ENCODE peak calls at places on chromosomes 2 and 18, in nine cellular contexts. X, V, O, G, T, A, B, L and Q are unnamed samples.

GRCh38 chr2:119544075-119545031 is at the start of gene CFAP221:
- DNase-seq in X (peak), V (peak), O (no peak), G (peak), T (peak), A (no peak), B (no peak), L (no peak), Q (peak)

GRCh38 chr2:209790066-209790728 is 18.6 kb downstream of the UNC80 start:
- DNase-seq in X (no peak), V (no peak), O (no peak), G (no peak), T (no peak), A (no peak), B (no peak), L (no peak), Q (peak)

GRCh38 chr18:36365836-36366775 is 68.6 kb downstream of the FHOD3 start:
- DNase-seq in X (no peak), V (no peak), O (no peak), G (peak), T (no peak), A (no peak), B (no peak), L (no peak), Q (no peak)

GRCh38 chr18:50356036-50356945 is 18.6 kb upstream of the SKA1 start:
- DNase-seq in X (no peak), V (no peak), O (no peak), G (peak), T (no peak), A (no peak), B (no peak), L (no peak), Q (peak)

GRCh38 chr2:88006912-88007439 is 9.4 kb downstream of the RNU2-63P start:
- DNase-seq in X (no peak), V (no peak), O (no peak), G (no peak), T (no peak), A (no peak), B (no peak), L (no peak), Q (no peak)

GRCh38 chr2:197200657-197201056 is 109.9 kb downstream of the ANKRD44 start:
- DNase-seq in X (no peak), V (no peak), O (no peak), G (no peak), T (no peak), A (no peak), B (no peak), L (no peak), Q (no peak)

GRCh38 chr2:230494980-230495379 is 79.0 kb downstream of the SP100 start:
- DNase-seq in X (no peak), V (no peak), O (no peak), G (no peak), T (no peak), A (no peak), B (no peak), L (no peak), Q (no peak)

GRCh38 chr2:64222942-64223511 is 78.8 kb upstream of the PELI1 start:
- DNase-seq in X (no peak), V (no peak), O (no peak), G (no peak), T (no peak), A (no peak), B (no peak), L (no peak), Q (no peak)

GRCh38 chr2:153986488-153987229 is 114.9 kb downstream of the GALNT13 start:
- DNase-seq in X (no peak), V (peak), O (no peak), G (peak), T (no peak), A (no peak), B (no peak), L (no peak), Q (no peak)

GRCh38 chr2:187586091-187586632 is 31.9 kb upstream of the TFPI start:
- DNase-seq in X (peak), V (no peak), O (no peak), G (peak), T (no peak), A (no peak), B (no peak), L (no peak), Q (peak)

GRCh38 chr2:78992451-78992806 is 33.1 kb upstream of the REG3G start:
- DNase-seq in X (no peak), V (peak), O (no peak), G (no peak), T (no peak), A (no peak), B (no peak), L (no peak), Q (peak)

GRCh38 chr2:169362346-169363026 is at the start of gene LRP2:
- DNase-seq in X (no peak), V (no peak), O (no peak), G (no peak), T (peak), A (no peak), B (no peak), L (peak), Q (peak)

GRCh38 chr2:117555965-117556364 is 258.5 kb upstream of the DDX18 start:
- DNase-seq in X (no peak), V (no peak), O (no peak), G (no peak), T (no peak), A (no peak), B (no peak), L (no peak), Q (no peak)

GRCh38 chr2:178498137-178498536 is 17.9 kb downstream of the PLEKHA3 start:
- DNase-seq in X (no peak), V (no peak), O (no peak), G (no peak), T (no peak), A (no peak), B (no peak), L (no peak), Q (no peak)

GRCh38 chr2:217360781-217361485 is 501.1 kb upstream of the TNP1 start:
- DNase-seq in X (peak), V (no peak), O (peak), G (no peak), T (no peak), A (peak), B (no peak), L (no peak), Q (peak)

GRCh38 chr2:24315669-24316068 is 44.7 kb downstream of the ITSN2 start:
- DNase-seq in X (no peak), V (no peak), O (no peak), G (no peak), T (no peak), A (no peak), B (no peak), L (no peak), Q (no peak)

GRCh38 chr2:74063486-74063885 is 78.8 kb downstream of the TET3 start:
- DNase-seq in X (no peak), V (no peak), O (no peak), G (peak), T (no peak), A (no peak), B (no peak), L (no peak), Q (peak)

GRCh38 chr18:80180778-80181564 is 66.3 kb downstream of the PARD6G start:
- DNase-seq in X (no peak), V (no peak), O (no peak), G (no peak), T (peak), A (no peak), B (peak), L (no peak), Q (no peak)

GRCh38 chr2:144156736-144157645 is 362.9 kb downstream of the ZEB2 start:
- DNase-seq in X (no peak), V (no peak), O (no peak), G (no peak), T (no peak), A (no peak), B (no peak), L (no peak), Q (peak)

GRCh38 chr2:26033270-26033768 is 565 bp upstream of the RAB10 start:
- DNase-seq in X (peak), V (peak), O (peak), G (peak), T (no peak), A (no peak), B (peak), L (no peak), Q (peak)

GRCh38 chr2:152176113-152176714 is 651 bp upstream of the STAM2 start:
- DNase-seq in X (peak), V (peak), O (no peak), G (peak), T (no peak), A (no peak), B (no peak), L (no peak), Q (no peak)

GRCh38 chr18:29160123-29160522 is 983.2 kb upstream of the CDH2 start:
- DNase-seq in X (no peak), V (no peak), O (no peak), G (no peak), T (no peak), A (no peak), B (no peak), L (no peak), Q (no peak)

GRCh38 chr2:76667764-76668163 is 854.4 kb downstream of the LRRTM4 start:
- DNase-seq in X (no peak), V (no peak), O (no peak), G (no peak), T (no peak), A (no peak), B (no peak), L (no peak), Q (no peak)

GRCh38 chr18:78992041-78992735 is 12.6 kb downstream of the SALL3 start:
- DNase-seq in X (no peak), V (no peak), O (no peak), G (no peak), T (no peak), A (no peak), B (no peak), L (no peak), Q (no peak)

GRCh38 chr2:24334245-24334633 is 26.1 kb downstream of the ITSN2 start:
- DNase-seq in X (peak), V (no peak), O (peak), G (no peak), T (peak), A (no peak), B (no peak), L (no peak), Q (no peak)

GRCh38 chr2:117553448-117553847 is 261.0 kb upstream of the DDX18 start:
- DNase-seq in X (no peak), V (no peak), O (no peak), G (no peak), T (no peak), A (no peak), B (no peak), L (no peak), Q (no peak)

GRCh38 chr2:152174574-152174973 is 989 bp downstream of the STAM2 start:
- DNase-seq in X (no peak), V (no peak), O (no peak), G (no peak), T (no peak), A (no peak), B (no peak), L (no peak), Q (no peak)

GRCh38 chr2:3670941-3671340 is 12.9 kb downstream of the ALLC start:
- DNase-seq in X (no peak), V (no peak), O (no peak), G (no peak), T (peak), A (no peak), B (no peak), L (no peak), Q (no peak)

GRCh38 chr2:11692966-11693521 is 23.0 kb upstream of the NTSR2 start:
- DNase-seq in X (peak), V (peak), O (peak), G (peak), T (no peak), A (peak), B (no peak), L (peak), Q (peak)

DNA sequence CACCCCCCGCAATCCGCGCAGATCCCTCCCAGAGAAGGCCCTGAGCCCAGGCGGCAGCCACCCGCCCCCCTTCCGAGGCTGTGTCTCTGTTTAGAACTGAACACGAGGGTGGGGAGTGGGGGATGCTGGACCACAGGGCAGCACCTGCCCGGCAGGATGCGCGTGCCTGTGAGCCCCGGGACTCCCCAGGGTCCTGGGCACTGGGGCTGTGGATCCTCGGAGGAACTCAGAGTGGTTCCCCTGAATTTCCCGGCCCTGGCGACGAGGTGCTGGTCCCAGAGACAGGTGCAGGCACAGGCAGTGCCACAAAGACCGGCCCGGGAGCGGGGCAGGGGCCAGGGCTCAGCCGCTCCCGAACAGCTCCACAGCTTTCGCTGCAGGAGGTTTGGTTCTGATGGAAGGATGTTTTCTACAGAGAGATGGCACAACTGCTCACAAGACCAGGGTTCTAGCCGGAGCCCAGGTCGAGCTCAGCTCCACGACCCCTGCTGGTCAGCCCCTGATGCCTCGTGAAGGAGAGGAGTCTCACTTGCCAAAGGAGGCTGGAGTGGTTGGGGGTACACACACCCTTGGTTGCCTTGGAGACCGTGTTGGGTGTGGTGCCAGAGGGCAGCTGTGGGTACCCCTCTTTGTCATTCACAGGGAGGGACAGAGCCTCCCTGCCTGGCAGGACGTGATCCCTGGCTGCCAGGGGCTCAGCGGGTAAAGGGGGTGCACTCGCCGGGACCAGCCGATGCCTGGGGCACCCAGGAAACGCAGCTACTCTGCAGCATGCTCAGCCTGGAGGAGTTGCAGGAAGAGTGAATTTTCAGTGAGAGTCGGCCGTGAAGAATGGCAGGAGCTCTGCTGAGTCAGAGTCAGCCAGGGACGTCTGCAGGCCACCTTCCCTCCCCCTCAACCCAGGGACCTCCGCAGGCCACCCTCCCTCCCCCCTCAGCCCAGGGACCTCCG is 4.4 kb upstream of the NEU4 start:
- DNase-seq in X (no peak), V (no peak), O (no peak), G (no peak), T (peak), A (peak), B (peak), L (no peak), Q (peak)
- TF ChIP-seq CTCF in X (no peak), V (no peak), O (no peak), G (no peak), T (no peak), A (no peak), B (no peak), L (no peak), Q (peak)

GRCh38 chr2:100321881-100322820 is at the start of gene LONRF2:
- DNase-seq in X (no peak), V (peak), O (peak), G (no peak), T (peak), A (no peak), B (no peak), L (no peak), Q (no peak)

GRCh38 chr2:100320547-100321180 is 1.6 kb downstream of the LONRF2 start:
- DNase-seq in X (no peak), V (peak), O (peak), G (no peak), T (no peak), A (no peak), B (no peak), L (no peak), Q (no peak)

GRCh38 chr2:100321181-100321880 is 970 bp downstream of the LONRF2 start:
- DNase-seq in X (peak), V (peak), O (peak), G (peak), T (peak), A (no peak), B (no peak), L (no peak), Q (no peak)

DNA sequence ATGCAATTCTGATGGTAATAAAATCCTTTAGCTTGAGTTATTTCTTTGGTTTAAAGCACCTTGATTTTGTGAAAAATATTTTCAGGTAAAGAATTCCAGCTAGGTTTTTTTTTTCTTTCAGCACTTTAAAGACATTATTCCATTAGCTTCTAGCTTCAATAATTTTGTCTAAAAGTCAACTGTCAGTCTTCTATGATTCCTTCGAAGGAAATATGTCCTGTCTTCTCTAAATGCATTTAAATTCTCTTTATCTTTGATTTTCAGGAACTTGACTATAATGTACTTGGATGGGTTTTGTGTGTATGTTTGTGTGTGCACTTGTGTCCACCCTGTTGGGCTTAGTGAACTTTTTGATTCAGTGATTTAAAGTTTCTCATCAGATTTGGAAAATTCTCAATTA is 4.7 kb downstream of the LONRF2 start:
- DNase-seq in X (no peak), V (no peak), O (no peak), G (no peak), T (no peak), A (no peak), B (no peak), L (no peak), Q (no peak)
- TF ChIP-seq CTCF in X (no peak), V (no peak), O (no peak), G (no peak), T (no peak), A (no peak), B (no peak), L (no peak), Q (no peak)

GRCh38 chr2:42794271-42795046 is 2.1 kb upstream of the HAAO start:
- DNase-seq in X (no peak), V (peak), O (no peak), G (no peak), T (no peak), A (no peak), B (no peak), L (no peak), Q (no peak)
- TF ChIP-seq CTCF in X (peak), V (peak), O (no peak), G (peak), T (peak), A (no peak), B (peak), L (no peak), Q (no peak)

GRCh38 chr18:62187543-62188378 is 706 bp downstream of the RELCH start:
- DNase-seq in X (peak), V (no peak), O (peak), G (peak), T (peak), A (no peak), B (peak), L (no peak), Q (peak)
- TF ChIP-seq CTCF in X (peak), V (no peak), O (no peak), G (peak), T (no peak), A (no peak), B (peak), L (no peak), Q (peak)

GRCh38 chr2:160209457-160209856 is 9.4 kb upstream of the ITGB6 start:
- DNase-seq in X (peak), V (no peak), O (no peak), G (peak), T (no peak), A (no peak), B (no peak), L (no peak), Q (no peak)
- TF ChIP-seq CTCF in X (no peak), V (no peak), O (no peak), G (no peak), T (no peak), A (no peak), B (no peak), L (no peak), Q (no peak)

GRCh38 chr2:15939556-15939853 is 845 bp upstream of the MYCN start:
- DNase-seq in X (no peak), V (peak), O (peak), G (no peak), T (peak), A (peak), B (no peak), L (no peak), Q (no peak)
- TF ChIP-seq CTCF in X (peak), V (no peak), O (no peak), G (no peak), T (peak), A (peak), B (no peak), L (no peak), Q (no peak)

DNA sequence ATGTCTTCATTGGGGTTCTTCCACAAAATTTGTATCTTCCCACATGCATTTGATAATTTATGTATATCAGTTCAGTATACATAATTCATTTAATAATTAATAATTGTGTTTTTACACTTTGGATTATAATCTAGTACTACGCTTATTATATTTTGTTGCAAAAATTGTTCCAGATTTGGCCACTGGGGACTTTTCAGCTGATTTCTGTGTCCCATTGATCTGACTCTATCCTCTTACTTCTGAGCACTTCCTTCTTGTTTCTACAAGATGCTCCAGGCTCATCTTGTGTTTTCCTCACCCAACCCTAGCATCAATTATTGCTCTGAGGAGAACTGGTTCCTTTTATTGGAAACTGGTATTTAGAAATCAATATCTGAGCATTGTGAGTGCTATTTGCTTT is 215.3 kb upstream of the CDH19 start:
- DNase-seq in X (no peak), V (no peak), O (no peak), G (no peak), T (no peak), A (no peak), B (no peak), L (no peak), Q (no peak)
- TF ChIP-seq CTCF in X (no peak), V (no peak), O (no peak), G (no peak), T (no peak), A (no peak), B (peak), L (no peak), Q (peak)

DNA sequence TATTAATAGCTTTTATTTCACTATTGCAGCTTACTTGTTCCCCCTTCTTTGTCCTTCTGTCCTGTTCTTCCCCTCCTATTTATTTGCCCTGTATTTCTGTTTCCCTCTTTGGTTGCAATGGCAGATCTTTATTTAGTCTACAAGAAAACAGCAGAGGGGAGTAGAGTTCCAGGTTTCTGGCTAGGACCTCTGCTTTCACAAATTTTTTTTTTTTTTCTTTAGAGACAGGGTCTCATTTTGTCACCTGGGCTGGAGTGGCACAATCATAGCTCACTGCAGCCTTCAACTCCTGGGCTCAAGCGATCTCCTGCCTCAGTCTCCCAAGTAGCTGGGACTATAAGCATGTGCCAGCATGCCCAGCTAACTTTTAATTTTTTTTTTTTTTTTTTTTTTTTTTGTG is 188.1 kb upstream of the SPRED2 start:
- DNase-seq in X (no peak), V (no peak), O (no peak), G (no peak), T (no peak), A (no peak), B (no peak), L (no peak), Q (no peak)
- TF ChIP-seq CTCF in X (no peak), V (no peak), O (no peak), G (no peak), T (no peak), A (no peak), B (peak), L (no peak), Q (no peak)